ENCODE peak calls at places on chromosomes 16 and 17, in nine cellular contexts. I, B, W, Y, U, M, J, S and H are unnamed samples.

GRCh38 chr17:43554857-43555256 is 8.7 kb upstream of the ETV4 start:
- DNase-seq in U (no peak), I (no peak), B (no peak), S (no peak), J (no peak), W (no peak), M (no peak), Y (no peak), H (no peak)

GRCh38 chr17:17774009-17774881 is 62.5 kb downstream of the SREBF1 start:
- DNase-seq in J (no peak), S (peak), W (peak), B (peak), Y (no peak), U (no peak), I (no peak), M (peak), H (no peak)

GRCh38 chr17:73513426-73513825 is 130.8 kb downstream of the SDK2 start:
- DNase-seq in B (no peak), U (no peak), W (no peak), S (no peak), J (no peak), Y (no peak), M (no peak), I (no peak), H (no peak)

GRCh38 chr17:4068918-4069317 is 73.9 kb downstream of the ZZEF1 start:
- DNase-seq in S (no peak), Y (no peak), B (no peak), I (no peak), J (no peak), W (no peak), M (no peak), U (no peak), H (no peak)

GRCh38 chr17:38912221-38912813 is 13.1 kb upstream of the LASP1NB start:
- DNase-seq in W (no peak), I (no peak), M (no peak), Y (no peak), U (no peak), J (no peak), S (peak), B (no peak), H (no peak)

GRCh38 chr16:76614255-76614654 is 337.1 kb downstream of the CNTNAP4 start:
- DNase-seq in M (no peak), Y (no peak), J (no peak), B (no peak), I (no peak), W (no peak), S (no peak), U (no peak), H (no peak)

GRCh38 chr17:82065638-82066303 is at the start of gene DUS1L:
- DNase-seq in S (peak), M (peak), I (no peak), J (peak), U (no peak), W (peak), B (no peak), Y (peak), H (no peak)

GRCh38 chr16:30077656-30078055 is 1.9 kb downstream of the PPP4C start:
- DNase-seq in I (no peak), S (no peak), J (no peak), M (no peak), W (no peak), U (no peak), Y (no peak), B (no peak), H (no peak)

GRCh38 chr17:6448473-6448872 is 4.2 kb downstream of the PIMREG start:
- DNase-seq in S (no peak), W (no peak), M (no peak), J (no peak), B (no peak), U (no peak), I (no peak), Y (no peak), H (no peak)

GRCh38 chr16:87297918-87298631 is 19.1 kb downstream of the C16orf95 start:
- DNase-seq in J (peak), I (no peak), W (no peak), Y (peak), S (no peak), M (peak), U (no peak), B (no peak), H (no peak)

GRCh38 chr16:19463468-19464315 is 46.0 kb downstream of the TMC5 start:
- DNase-seq in U (no peak), W (peak), I (no peak), J (no peak), B (no peak), Y (no peak), M (no peak), S (no peak), H (no peak)

GRCh38 chr17:7021993-7022778 is 664 bp upstream of the BCL6B start:
- DNase-seq in B (peak), Y (peak), S (peak), J (peak), M (peak), I (no peak), W (peak), U (no peak), H (no peak)

GRCh38 chr16:19861069-19861468 is 23.6 kb downstream of the GPRC5B start:
- DNase-seq in J (no peak), W (no peak), B (no peak), Y (no peak), I (no peak), U (no peak), S (no peak), M (no peak), H (no peak)

GRCh38 chr17:27009087-27009486 is 284.8 kb upstream of the WSB1 start:
- DNase-seq in S (no peak), M (no peak), J (no peak), U (no peak), B (no peak), I (no peak), W (no peak), Y (no peak), H (no peak)

GRCh38 chr17:58680038-58680369 is 11.8 kb downstream of the TEX14 start:
- DNase-seq in Y (no peak), U (no peak), I (no peak), B (no peak), S (no peak), M (no peak), W (no peak), J (no peak), H (no peak)

GRCh38 chr16:49921791-49922456 is 66.0 kb upstream of the ZNF423 start:
- DNase-seq in I (no peak), W (peak), S (peak), J (peak), M (peak), B (peak), U (peak), Y (peak), H (peak)

GRCh38 chr16:1651055-1651454 is 27.0 kb upstream of the JPT2 start:
- DNase-seq in M (no peak), I (no peak), U (no peak), W (no peak), Y (no peak), J (no peak), B (no peak), S (no peak), H (no peak)

GRCh38 chr17:1156864-1157263 is 22.9 kb downstream of the ABR start:
- DNase-seq in I (no peak), Y (no peak), M (peak), W (no peak), B (no peak), J (no peak), U (no peak), S (no peak), H (no peak)

GRCh38 chr17:7897773-7898172 is 9.2 kb downstream of the CHD3 start:
- DNase-seq in M (peak), I (no peak), S (no peak), J (peak), B (no peak), Y (no peak), U (no peak), W (peak), H (no peak)

GRCh38 chr16:67388591-67388990 is 4.7 kb downstream of the TPPP3 start:
- DNase-seq in J (no peak), U (no peak), S (no peak), Y (no peak), B (no peak), I (no peak), W (no peak), M (no peak), H (no peak)

GRCh38 chr16:67389911-67390815 is 3.1 kb downstream of the TPPP3 start:
- DNase-seq in Y (no peak), B (no peak), M (no peak), I (no peak), W (no peak), S (peak), U (no peak), J (no peak), H (no peak)

GRCh38 chr16:67391424-67392300 is 1.6 kb downstream of the TPPP3 start:
- DNase-seq in I (no peak), U (no peak), B (no peak), W (no peak), Y (no peak), S (no peak), J (no peak), M (no peak), H (no peak)

GRCh38 chr16:67392301-67393059 is 818 bp downstream of the TPPP3 start:
- DNase-seq in B (no peak), J (no peak), U (no peak), W (no peak), I (no peak), Y (no peak), S (no peak), M (no peak), H (no peak)

GRCh38 chr16:67390816-67391423 is 2.4 kb downstream of the TPPP3 start:
- DNase-seq in I (no peak), Y (no peak), S (no peak), J (no peak), W (no peak), U (no peak), B (no peak), M (no peak), H (no peak)
- TF ChIP-seq CTCF in I (no peak), Y (no peak), S (no peak), J (no peak), W (no peak), U (no peak), B (no peak), M (no peak), H (no peak)

GRCh38 chr17:80738020-80738380 is 193.4 kb downstream of the RPTOR start:
- DNase-seq in S (no peak), I (no peak), M (no peak), Y (no peak), J (no peak), W (no peak), U (no peak), B (no peak), H (no peak)
- H3K4me3 ChIP-seq in S (no peak), I (no peak), M (no peak), Y (no peak), J (no peak), W (no peak), U (no peak), B (no peak), H (no peak)

GRCh38 chr16:80317132-80318098 is 223.4 kb upstream of the DYNLRB2 start:
- DNase-seq in W (peak), I (no peak), S (no peak), M (no peak), J (peak), U (no peak), B (no peak), Y (no peak), H (no peak)

GRCh38 chr16:80318107-80318506 is 222.7 kb upstream of the DYNLRB2 start:
- DNase-seq in J (no peak), S (no peak), B (no peak), M (no peak), I (no peak), Y (no peak), U (no peak), W (no peak), H (no peak)

GRCh38 chr16:80323808-80324195 is 217.0 kb upstream of the DYNLRB2 start:
- DNase-seq in I (no peak), W (no peak), Y (no peak), S (no peak), M (no peak), U (no peak), J (no peak), B (no peak), H (no peak)

GRCh38 chr16:80323187-80323807 is 217.5 kb upstream of the DYNLRB2 start:
- DNase-seq in I (no peak), U (no peak), B (no peak), W (no peak), Y (no peak), S (no peak), J (no peak), M (no peak), H (peak)

DNA sequence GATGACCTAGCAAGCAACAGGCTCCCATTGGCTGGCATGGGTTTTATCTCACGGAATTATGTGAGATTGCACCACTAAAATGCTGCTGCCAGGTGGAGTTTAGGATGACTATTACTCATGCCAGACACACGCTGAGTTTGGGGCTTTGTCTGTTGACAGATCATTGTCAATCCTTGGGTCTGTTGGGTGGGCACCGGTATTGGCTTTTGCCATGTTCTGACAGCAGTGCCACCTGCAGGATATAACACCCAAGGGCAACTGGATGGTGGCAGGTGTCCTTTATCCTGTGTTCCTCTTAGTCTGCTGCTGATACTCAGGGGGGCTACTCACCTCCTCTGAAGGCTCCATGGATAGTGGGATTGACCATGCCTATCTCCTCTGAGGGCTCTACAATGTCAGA is 221.6 kb upstream of the DYNLRB2 start:
- DNase-seq in M (no peak), J (no peak), B (no peak), U (no peak), Y (no peak), W (no peak), I (no peak), S (no peak), H (no peak)
- TF ChIP-seq CTCF in M (no peak), J (no peak), B (no peak), U (peak), Y (no peak), W (no peak), I (no peak), S (no peak), H (peak)

GRCh38 chr17:81034168-81034777 is 678 bp upstream of the BAIAP2 start:
- DNase-seq in I (no peak), W (no peak), J (no peak), B (no peak), S (peak), Y (no peak), U (no peak), M (no peak), H (no peak)

GRCh38 chr17:81030726-81031570 is 4.0 kb upstream of the BAIAP2 start:
- DNase-seq in B (no peak), S (peak), M (no peak), U (no peak), J (no peak), W (no peak), I (no peak), Y (no peak), H (no peak)

GRCh38 chr17:81033535-81034167 is 1.3 kb upstream of the BAIAP2 start:
- DNase-seq in M (no peak), U (no peak), Y (no peak), S (peak), B (no peak), W (no peak), I (no peak), J (no peak), H (no peak)

GRCh38 chr17:81031571-81032550 is 3.1 kb upstream of the BAIAP2 start:
- DNase-seq in I (no peak), B (no peak), M (no peak), J (no peak), S (peak), W (no peak), Y (no peak), U (no peak), H (no peak)

GRCh38 chr17:81032641-81033422 is 2.1 kb upstream of the BAIAP2 start:
- DNase-seq in U (no peak), S (peak), W (no peak), M (no peak), I (no peak), Y (no peak), J (no peak), B (no peak), H (no peak)
- H3K4me3 ChIP-seq in U (no peak), S (peak), W (no peak), M (no peak), I (no peak), Y (no peak), J (no peak), B (no peak), H (no peak)

DNA sequence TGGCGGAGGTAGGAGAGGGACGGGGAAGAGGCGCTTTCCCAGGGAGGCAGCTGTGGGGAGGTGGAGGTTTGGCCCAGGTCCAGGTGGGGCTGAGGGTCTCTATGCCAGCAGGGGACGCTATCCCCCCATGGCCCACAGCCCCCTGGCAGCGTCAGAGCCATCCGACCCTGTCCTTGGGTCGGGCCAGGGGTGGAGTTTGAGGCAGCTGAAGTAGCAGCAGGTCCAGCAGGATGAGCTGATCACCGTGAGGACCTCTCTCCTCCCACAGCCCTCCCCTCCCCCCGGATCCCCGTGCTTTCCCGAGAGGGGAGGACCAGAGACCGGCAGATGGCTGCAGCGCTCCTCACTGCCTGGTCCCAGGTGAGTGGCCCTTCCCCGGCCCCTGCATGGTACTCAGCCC is 3.2 kb downstream of the ZNF205 start:
- DNase-seq in J (no peak), W (no peak), B (no peak), Y (no peak), I (no peak), M (no peak), S (no peak), U (no peak), H (no peak)
- TF ChIP-seq CTCF in J (no peak), W (no peak), B (no peak), Y (no peak), I (no peak), M (no peak), S (no peak), U (peak), H (no peak)